ENCODE peak calls at places on chromosomes 5 and 9, in eight cellular contexts. U, T, P, A, E, H, Q and D are unnamed samples.

GRCh38 chr5:32589431-32589830 is 4.1 kb downstream of the SUB1 start:
- DNase-seq in U (no peak), T (no peak), P (no peak), A (no peak), E (no peak), H (no peak), Q (no peak), D (no peak)

GRCh38 chr9:18606831-18607230 is 132.9 kb downstream of the ADAMTSL1 start:
- DNase-seq in U (no peak), T (no peak), P (no peak), A (peak; percentile 56), E (no peak), H (no peak), Q (no peak), D (no peak)

GRCh38 chr9:89052470-89053097 is 61.3 kb downstream of the S1PR3 start:
- DNase-seq in U (no peak), T (no peak), P (no peak), A (no peak), E (no peak), H (no peak), Q (no peak), D (no peak)

GRCh38 chr9:114694719-114695269 is 12.8 kb upstream of the TEX48 start:
- DNase-seq in U (no peak), T (no peak), P (no peak), A (peak; percentile 38), E (no peak), H (no peak), Q (no peak), D (no peak)

GRCh38 chr5:5649641-5650040 is 227.2 kb downstream of the ICE1 start:
- DNase-seq in U (no peak), T (no peak), P (no peak), A (no peak), E (no peak), H (no peak), Q (no peak), D (no peak)

GRCh38 chr9:120616961-120617636 is 37.1 kb upstream of the CDK5RAP2 start:
- DNase-seq in U (no peak), T (no peak), P (no peak), A (peak; percentile 13), E (no peak), H (no peak), Q (no peak), D (no peak)

GRCh38 chr5:146533260-146533857 is 17.4 kb upstream of the GPR151 start:
- DNase-seq in U (peak; percentile 88), T (peak; percentile 71), P (peak; percentile 68), A (peak; percentile 74), E (peak; percentile 73), H (peak; percentile 42), Q (peak; percentile 24), D (no peak)

GRCh38 chr9:110073356-110073666 is 134.6 kb downstream of the C9orf152 start:
- DNase-seq in U (no peak), T (no peak), P (no peak), A (no peak), E (no peak), H (no peak), Q (no peak), D (no peak)

GRCh38 chr9:28052104-28052503 is 478.8 kb upstream of the C9orf72 start:
- DNase-seq in U (no peak), T (no peak), P (no peak), A (no peak), E (no peak), H (no peak), Q (no peak), D (no peak)

GRCh38 chr5:147628054-147628895 is 118.4 kb upstream of the DPYSL3 start:
- DNase-seq in U (peak; percentile 77), T (peak; percentile 75), P (no peak), A (peak; percentile 73), E (peak; percentile 61), H (peak; percentile 62), Q (no peak), D (no peak)

GRCh38 chr9:92312887-92313623 is 12.1 kb downstream of the NOL8 start:
- DNase-seq in U (no peak), T (no peak), P (no peak), A (no peak), E (no peak), H (no peak), Q (no peak), D (no peak)

GRCh38 chr9:4987996-4988421 is 2.9 kb downstream of the JAK2 start:
- DNase-seq in U (peak; percentile 87), T (peak; percentile 71), P (no peak), A (peak; percentile 68), E (peak; percentile 22), H (peak; percentile 65), Q (no peak), D (no peak)

GRCh38 chr5:142358648-142359047 is 33.8 kb upstream of the SPRY4 start:
- DNase-seq in U (no peak), T (no peak), P (no peak), A (no peak), E (no peak), H (no peak), Q (no peak), D (no peak)

GRCh38 chr5:116521173-116521872 is 53.3 kb downstream of the SEMA6A start:
- DNase-seq in U (no peak), T (no peak), P (no peak), A (peak; percentile 2), E (no peak), H (no peak), Q (peak; percentile 46), D (no peak)

GRCh38 chr9:81608289-81608657 is 81.1 kb downstream of the TLE1 start:
- DNase-seq in U (no peak), T (no peak), P (no peak), A (no peak), E (no peak), H (no peak), Q (no peak), D (no peak)

GRCh38 chr9:134288731-134289130 is 37.5 kb upstream of the RXRA start:
- DNase-seq in U (no peak), T (no peak), P (peak; percentile 12), A (no peak), E (no peak), H (no peak), Q (peak; percentile 4), D (peak; percentile 38)

GRCh38 chr9:69027355-69028097 is 8.0 kb upstream of the FXN start:
- DNase-seq in U (peak; percentile 48), T (peak; percentile 50), P (no peak), A (peak; percentile 58), E (peak; percentile 22), H (peak; percentile 41), Q (no peak), D (no peak)

GRCh38 chr5:148993283-148993936 is 69.5 kb downstream of the SH3TC2 start:
- DNase-seq in U (no peak), T (no peak), P (no peak), A (no peak), E (no peak), H (no peak), Q (no peak), D (no peak)

GRCh38 chr5:1874820-1875219 is 7.9 kb downstream of the IRX4 start:
- DNase-seq in U (peak; percentile 41), T (no peak), P (no peak), A (no peak), E (no peak), H (no peak), Q (no peak), D (no peak)
- H3K4me3 ChIP-seq in U (no peak overlapping the region), T (no peak overlapping the region), P (no peak overlapping the region), A (no peak overlapping the region), E (no peak overlapping the region), H (no peak overlapping the region), Q (no peak overlapping the region), D (no peak overlapping the region)

GRCh38 chr5:139524446-139524845 is 36.7 kb upstream of the UBE2D2 start:
- DNase-seq in U (no peak), T (no peak), P (no peak), A (no peak), E (no peak), H (no peak), Q (no peak), D (no peak)

GRCh38 chr5:139523635-139524445 is 37.3 kb upstream of the UBE2D2 start:
- DNase-seq in U (peak; percentile 74), T (peak; percentile 66), P (no peak), A (no peak), E (peak; percentile 26), H (no peak), Q (no peak), D (no peak)

DNA sequence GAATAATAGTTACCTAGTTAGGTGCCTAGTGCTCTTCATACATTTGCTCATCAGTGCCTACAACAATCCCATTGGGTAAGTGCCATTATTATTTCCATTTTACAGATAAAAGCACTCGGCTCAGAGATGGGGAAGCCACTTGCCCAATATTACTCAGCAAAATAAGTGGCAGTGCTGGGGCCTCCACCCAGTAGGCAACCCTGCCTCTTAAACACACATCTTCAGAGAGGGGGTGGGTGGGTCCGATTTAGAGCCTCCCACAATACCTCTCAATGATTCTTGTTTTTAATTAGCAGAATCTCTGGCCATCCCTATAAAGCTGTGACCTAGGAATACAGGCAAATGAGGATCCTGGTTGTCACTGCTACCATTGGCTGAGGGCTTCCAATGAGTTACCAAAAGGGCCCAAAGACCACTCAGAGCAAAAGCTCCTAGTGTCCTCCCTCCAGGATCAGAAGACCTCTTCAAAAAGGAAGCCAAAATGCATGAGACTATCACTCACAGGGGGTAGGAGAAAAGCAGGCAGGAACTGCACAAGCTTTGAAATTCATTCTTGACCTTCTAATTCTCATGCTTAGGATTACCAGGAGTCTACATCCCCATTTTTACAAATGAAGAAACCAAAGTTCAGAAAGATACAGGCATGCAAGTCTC is 36.1 kb upstream of the UBE2D2 start:
- DNase-seq in U (no peak), T (no peak), P (no peak), A (no peak), E (no peak), H (no peak), Q (no peak), D (no peak)
- H3K4me3 ChIP-seq in U (no peak overlapping the region), T (no peak overlapping the region), P (no peak overlapping the region), A (no peak overlapping the region), E (no peak overlapping the region), H (no peak overlapping the region), Q (no peak overlapping the region), D (no peak overlapping the region)

GRCh38 chr5:96962540-96962991 is 26.7 kb downstream of the LNPEP start:
- DNase-seq in U (no peak), T (no peak), P (no peak), A (no peak), E (no peak), H (no peak), Q (no peak), D (no peak)

GRCh38 chr5:96961053-96961452 is 25.2 kb downstream of the LNPEP start:
- DNase-seq in U (no peak), T (no peak), P (no peak), A (no peak), E (no peak), H (no peak), Q (no peak), D (no peak)

GRCh38 chr5:96957125-96958041 is 21.5 kb downstream of the LNPEP start:
- DNase-seq in U (peak; percentile 11), T (no peak), P (no peak), A (no peak), E (no peak), H (no peak), Q (no peak), D (no peak)

GRCh38 chr5:96963267-96963666 is 27.4 kb downstream of the LNPEP start:
- DNase-seq in U (no peak), T (peak; percentile 45), P (no peak), A (peak; percentile 95), E (peak; percentile 27), H (peak; percentile 15), Q (peak; percentile 56), D (peak; percentile 66)

GRCh38 chr5:96958977-96959376 is 23.1 kb downstream of the LNPEP start:
- DNase-seq in U (no peak), T (no peak), P (no peak), A (no peak), E (no peak), H (no peak), Q (no peak), D (no peak)
- H3K4me3 ChIP-seq in U (no peak overlapping the region), T (no peak overlapping the region), P (no peak overlapping the region), A (no peak overlapping the region), E (no peak overlapping the region), H (no peak overlapping the region), Q (no peak overlapping the region), D (no peak overlapping the region)

GRCh38 chr9:137454145-137454505 is 5.0 kb downstream of the NSMF start:
- DNase-seq in U (peak; percentile 71), T (peak; percentile 80), P (peak; percentile 80), A (peak; percentile 47), E (peak; percentile 78), H (no peak), Q (peak; percentile 61), D (peak; percentile 92)
- H3K4me3 ChIP-seq in U (no peak overlapping the region), T (peak overlapping the region; percentile 44), P (peak overlapping the region; percentile 62), A (peak overlapping the region; percentile 63), E (peak overlapping the region; percentile 32), H (no peak overlapping the region), Q (peak overlapping the region; percentile 65), D (peak overlapping the region; percentile 50)